ENCODE peak calls at places on chromosomes 16 and 17, in four cellular contexts. D, E, Q and J are unnamed samples.

GRCh38 chr16:77439106-77439505 is 4.3 kb upstream of the ADAMTS18 start:
- DNase-seq in D (no peak), E (no peak), Q (no peak), J (no peak)

GRCh38 chr16:68078726-68079615 is 6.2 kb upstream of the NFATC3 start:
- DNase-seq in D (no peak), Q (no peak), E (no peak), J (no peak)

GRCh38 chr17:77441130-77441920 is 300.6 kb downstream of the SEC14L1 start:
- DNase-seq in D (no peak), Q (no peak), E (peak; percentile 78), J (peak; percentile 58)

GRCh38 chr16:24609740-24610420 is 70.5 kb downstream of the RBBP6 start:
- DNase-seq in E (no peak), D (no peak), Q (no peak), J (no peak)

GRCh38 chr17:38591759-38592241 is 14.0 kb downstream of the SRCIN1 start:
- DNase-seq in Q (no peak), D (no peak), E (no peak), J (no peak)

GRCh38 chr17:65320856-65321255 is 183.7 kb downstream of the RGS9 start:
- DNase-seq in E (no peak), D (no peak), Q (no peak), J (no peak)

GRCh38 chr17:19796457-19796856 is 48.4 kb upstream of the ALDH3A1 start:
- DNase-seq in D (no peak), Q (no peak), E (no peak), J (no peak)

GRCh38 chr16:22424161-22424937 is 49.9 kb upstream of the CDR2 start:
- DNase-seq in E (no peak), D (peak; percentile 56), Q (no peak), J (no peak)

GRCh38 chr17:62628845-62629555 is 1.5 kb downstream of the MRC2 start:
- DNase-seq in D (no peak), Q (no peak), E (no peak), J (no peak)

GRCh38 chr16:67393111-67393789 is at the start of gene TPPP3:
- DNase-seq in D (peak; percentile 80), Q (no peak), E (peak; percentile 44), J (no peak)

GRCh38 chr16:73572135-73572534 is 524.2 kb upstream of the ZFHX3 start:
- DNase-seq in D (peak; percentile 5), E (no peak), Q (no peak), J (no peak)

GRCh38 chr17:56108811-56109284 is 44.4 kb upstream of the ANKFN1 start:
- DNase-seq in Q (no peak), E (no peak), D (no peak), J (no peak)

GRCh38 chr17:3845361-3845753 is 689 bp downstream of the NCBP3 start:
- DNase-seq in Q (peak; percentile 10), E (peak; percentile 69), D (no peak), J (no peak)

GRCh38 chr17:55440391-55440790 is 18.8 kb upstream of the MMD start:
- DNase-seq in E (no peak), D (no peak), Q (no peak), J (no peak)

GRCh38 chr17:29518359-29518758 is 48.5 kb downstream of the ABHD15 start:
- DNase-seq in Q (no peak), E (no peak), D (no peak), J (no peak)

GRCh38 chr16:66130296-66130910 is 236.1 kb upstream of the CDH5 start:
- DNase-seq in Q (no peak), E (no peak), D (no peak), J (no peak)

GRCh38 chr17:58679263-58680037 is 12.4 kb downstream of the TEX14 start:
- DNase-seq in E (no peak), D (no peak), Q (no peak), J (no peak)

GRCh38 chr16:15950167-15950854 is 895 bp downstream of the ABCC1 start:
- DNase-seq in E (peak; percentile 77), Q (peak; percentile 26), D (no peak), J (no peak)

GRCh38 chr17:35094902-35095301 is 24.8 kb downstream of the RAD51D start:
- DNase-seq in Q (no peak), E (no peak), D (no peak), J (no peak)

GRCh38 chr17:78890111-78890897 is 12.7 kb downstream of the CEP295NL start:
- DNase-seq in Q (peak; percentile 13), E (peak; percentile 71), D (peak; percentile 19), J (no peak)

GRCh38 chr17:12509836-12510235 is 155.9 kb upstream of the MYOCD start:
- DNase-seq in Q (no peak), E (no peak), D (no peak), J (no peak)

GRCh38 chr17:50919321-50920040 is 53.3 kb upstream of the TOB1 start:
- DNase-seq in D (peak; percentile 97), E (peak; percentile 89), Q (peak; percentile 32), J (no peak)

GRCh38 chr17:16425698-16426659 is 10.6 kb downstream of the TRPV2 start:
- DNase-seq in E (no peak), D (no peak), Q (no peak), J (no peak)

GRCh38 chr17:48262982-48263586 is 155.5 kb downstream of the SNX11 start:
- DNase-seq in D (no peak), E (no peak), Q (no peak), J (no peak)

GRCh38 chr17:382644-383533 is 30.3 kb upstream of the RPH3AL start:
- DNase-seq in D (no peak), Q (no peak), E (no peak), J (no peak)

GRCh38 chr17:34484193-34484733 is 95.1 kb upstream of the TMEM132E start:
- DNase-seq in E (no peak), D (no peak), Q (no peak), J (no peak)

GRCh38 chr16:63061319-63061718 is 1025.1 kb upstream of the CDH8 start:
- DNase-seq in D (no peak), Q (no peak), E (no peak), J (no peak)

GRCh38 chr16:9364721-9365693 is 273.6 kb downstream of the HAPSTR1 start:
- DNase-seq in Q (no peak), E (no peak), D (peak; percentile 63), J (no peak)

GRCh38 chr16:27258241-27258734 is 10.3 kb downstream of the NSMCE1 start:
- DNase-seq in E (no peak), Q (no peak), D (no peak), J (no peak)

GRCh38 chr17:36611345-36612072 is 10.1 kb downstream of the MRM1 start:
- DNase-seq in D (no peak), Q (no peak), E (no peak), J (no peak)

GRCh38 chr16:56669005-56669839 is at the start of gene MT1H:
- DNase-seq in D (no peak), E (peak; percentile 28), Q (no peak), J (no peak)

GRCh38 chr17:82235775-82236141 is 6.9 kb downstream of the SLC16A3 start:
- DNase-seq in D (no peak), E (no peak), Q (no peak), J (no peak)

GRCh38 chr16:87806246-87806607 is 40.4 kb upstream of the KLHDC4 start:
- DNase-seq in D (no peak), E (peak; percentile 72), Q (no peak), J (no peak)